ENCODE peak calls at places on chromosomes 16 and 17, in four cellular contexts. M is psoas muscle, O is ovary, D is esophagus muscularis mucosa. L is an unnamed sample.

GRCh38 chr16:346587-346986 is 5.9 kb downstream of the AXIN1 start:
- DNase-seq in O (no peak), M (no peak), D (no peak), L (no peak)

GRCh38 chr17:78133971-78134898 is 3.7 kb downstream of the TMC8 start:
- DNase-seq in M (peak; percentile 67), D (no peak), O (peak; percentile 20), L (no peak)

GRCh38 chr16:85141491-85142128 is 29.3 kb upstream of the CIBAR2 start:
- DNase-seq in D (no peak), O (no peak), M (no peak), L (no peak)

GRCh38 chr16:102060-102855 is 24.2 kb downstream of the MPG start:
- DNase-seq in O (peak; percentile 82), M (peak; percentile 88), D (no peak), L (no peak)

GRCh38 chr17:56274491-56274890 is 121.2 kb downstream of the ANKFN1 start:
- DNase-seq in O (no peak), M (no peak), D (peak; percentile 74), L (no peak)

GRCh38 chr16:4109250-4109736 is 6.9 kb downstream of the ADCY9 start:
- DNase-seq in O (no peak), D (no peak), M (no peak), L (no peak)

GRCh38 chr17:4208228-4208627 is 55.6 kb downstream of the ANKFY1 start:
- DNase-seq in M (no peak), D (no peak), O (no peak), L (no peak)

GRCh38 chr17:6546069-6546718 is 10.2 kb downstream of the PITPNM3 start:
- DNase-seq in O (no peak), D (no peak), M (peak; percentile 31), L (no peak)

GRCh38 chr17:7897773-7898172 is 9.2 kb downstream of the CHD3 start:
- DNase-seq in O (no peak), D (no peak), M (no peak), L (no peak)

DNA sequence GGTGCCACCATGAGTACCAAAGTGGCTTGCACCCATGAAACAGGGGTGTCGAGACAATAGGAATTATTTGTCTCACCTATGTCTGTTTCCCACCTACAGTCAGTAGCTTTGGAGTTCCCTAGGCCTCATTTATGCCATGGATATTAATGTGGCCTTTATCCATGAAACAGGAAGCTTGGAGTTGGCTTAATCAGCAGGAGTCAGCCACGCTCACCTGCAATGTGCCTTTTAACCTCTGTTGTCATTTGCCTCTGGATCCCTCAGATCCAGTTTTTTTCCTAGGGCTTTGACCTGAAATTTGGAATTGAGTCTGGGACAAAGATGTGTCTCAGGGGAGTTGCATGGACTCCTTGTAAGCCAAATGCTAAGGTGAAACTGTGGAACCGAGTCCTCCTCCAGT is 44.4 kb downstream of the TAOK1 start:
- DNase-seq in O (no peak), D (no peak), M (no peak), L (no peak)
- H3K36me3 ChIP-seq in O (no peaks in the 10 kb centered on the region), D (no peaks in the 10 kb centered on the region), M (no peaks in the 10 kb centered on the region), L (no peaks in the 10 kb centered on the region)

GRCh38 chr17:62444063-62444462 is 20.4 kb downstream of the METTL2A start:
- DNase-seq in D (no peak), O (no peak), M (no peak), L (no peak)
- H3K36me3 ChIP-seq in D (peaks cover 88% of the 10 kb centered on the region), O (no peaks in the 10 kb centered on the region), M (peaks cover 6% of the 10 kb centered on the region), L (peaks cover 46% of the 10 kb centered on the region)

GRCh38 chr17:81582769-81583168 is 30.6 kb upstream of the FAAP100 start:
- DNase-seq in M (peak; percentile 64), O (no peak), D (no peak), L (no peak)
- H3K36me3 ChIP-seq in M (peaks cover 7% of the 10 kb centered on the region), O (no peaks in the 10 kb centered on the region), D (peaks cover 97% of the 10 kb centered on the region), L (peaks cover 36% of the 10 kb centered on the region)

GRCh38 chr16:65274576-65274975 is 152.7 kb upstream of the CDH11 start:
- DNase-seq in D (peak; percentile 39), O (no peak), M (no peak), L (no peak)
- H3K36me3 ChIP-seq in D (no peaks in the 10 kb centered on the region), O (no peaks in the 10 kb centered on the region), M (no peaks in the 10 kb centered on the region), L (no peaks in the 10 kb centered on the region)

GRCh38 chr16:8630205-8630953 is 8.9 kb downstream of the METTL22 start:
- DNase-seq in D (no peak), O (no peak), M (no peak), L (no peak)
- H3K36me3 ChIP-seq in D (peaks cover 92% of the 10 kb centered on the region), O (no peaks in the 10 kb centered on the region), M (peaks cover 17% of the 10 kb centered on the region), L (peaks cover 66% of the 10 kb centered on the region)

GRCh38 chr16:70370924-70371323 is 24.2 kb downstream of the DDX19A start:
- DNase-seq in O (no peak), D (no peak), M (no peak), L (no peak)
- H3K36me3 ChIP-seq in O (no peaks in the 10 kb centered on the region), D (peaks cover 97% of the 10 kb centered on the region), M (peaks cover 20% of the 10 kb centered on the region), L (peaks cover 46% of the 10 kb centered on the region)

L was measured in thoracic aorta.